ENCODE peak calls at places on chromosomes 4 and X, in ten cellular contexts. G is PC-3; C is lower lobe of right lung; T is thyroid gland; K is GM23248; W is RWPE1; S is CD8-positive, alpha-beta T cell; Y is keratinocyte; M is tibial artery; U is upper lobe of left lung. N is an unnamed sample.

GRCh38 chr4:109998867-109999303 is 86.2 kb downstream of the EGF start:
- DNase-seq in K (peak), T (no peak), U (no peak), W (peak), S (no peak), Y (no peak), C (no peak), M (no peak), G (peak), N (peak)

GRCh38 chr4:148653681-148654080 is 211.5 kb upstream of the NR3C2 start:
- DNase-seq in M (no peak), U (no peak), G (no peak), T (no peak), S (no peak), Y (no peak), K (no peak), W (no peak), C (no peak), N (no peak)

GRCh38 chr4:166675411-166675810 is 558.9 kb downstream of the SPOCK3 start:
- DNase-seq in K (peak), T (no peak), U (no peak), G (peak), Y (no peak), W (peak), C (no peak), M (no peak), S (no peak), N (no peak)

GRCh38 chr4:165198329-165198728 is 9.0 kb upstream of the KLHL2 start:
- DNase-seq in G (no peak), S (no peak), Y (no peak), T (no peak), U (no peak), K (peak), M (no peak), C (no peak), W (no peak), N (no peak)

GRCh38 chrX:85109235-85109634 is 105.6 kb downstream of the APOOL start:
- DNase-seq in U (no peak), T (no peak), C (no peak), S (no peak), W (no peak), G (peak), K (peak), Y (no peak), M (no peak), N (no peak)

GRCh38 chr4:63777571-63777970 is 631.7 kb downstream of the TECRL start:
- DNase-seq in M (no peak), W (no peak), T (no peak), S (no peak), Y (no peak), U (no peak), G (no peak), C (no peak), K (no peak), N (no peak)

GRCh38 chr4:39637572-39638357 is 900 bp downstream of the SMIM14 start:
- DNase-seq in M (no peak), U (peak), K (peak), C (peak), T (peak), Y (no peak), S (no peak), W (peak), G (peak), N (peak)

GRCh38 chr4:159026329-159026728 is 76.5 kb upstream of the RAPGEF2 start:
- DNase-seq in T (no peak), G (no peak), C (no peak), K (no peak), U (no peak), S (no peak), M (no peak), Y (no peak), W (no peak), N (no peak)

GRCh38 chr4:183098080-183098722 is 856 bp upstream of the WWC2 start:
- DNase-seq in M (peak), S (peak), U (peak), W (peak), Y (no peak), G (peak), C (peak), T (peak), K (peak), N (no peak)

GRCh38 chr4:76194325-76194724 is 19.3 kb downstream of the SCARB2 start:
- DNase-seq in G (peak), Y (peak), S (no peak), T (no peak), U (peak), W (peak), C (no peak), M (no peak), K (peak), N (no peak)

GRCh38 chr4:169885893-169886292 is 128.1 kb upstream of the HPF1 start:
- DNase-seq in W (no peak), K (no peak), T (no peak), S (no peak), M (no peak), U (no peak), G (no peak), C (no peak), Y (no peak), N (no peak)

GRCh38 chrX:24513416-24513815 is 48.3 kb downstream of the PDK3 start:
- DNase-seq in W (no peak), M (no peak), C (no peak), U (no peak), T (no peak), G (peak), K (no peak), S (no peak), Y (no peak), N (no peak)

GRCh38 chr4:186104895-186105720 is 604 bp downstream of the FAM149A start:
- DNase-seq in U (peak), S (no peak), T (peak), G (no peak), M (no peak), C (peak), W (peak), Y (no peak), K (peak), N (no peak)

GRCh38 chr4:172982151-172982590 is 186.4 kb upstream of the GALNT7 start:
- DNase-seq in Y (peak), W (peak), T (peak), C (no peak), U (no peak), G (peak), M (peak), K (peak), S (no peak), N (no peak)

GRCh38 chrX:298993-299392 is 17.8 kb downstream of the PLCXD1 start:
- DNase-seq in U (no peak), C (peak), W (no peak), Y (no peak), K (no peak), S (no peak), G (no peak), T (no peak), M (no peak), N (no peak)

GRCh38 chrX:37420756-37421155 is 71.6 kb downstream of the PRRG1 start:
- DNase-seq in Y (no peak), U (no peak), C (no peak), M (no peak), W (no peak), T (no peak), G (no peak), K (no peak), S (no peak), N (no peak)

GRCh38 chr4:165493359-165493758 is 114.6 kb downstream of the CPE start:
- DNase-seq in K (peak), M (no peak), S (peak), W (peak), Y (no peak), U (peak), C (peak), T (peak), G (peak), N (peak)

GRCh38 chr4:153318696-153319320 is 25.7 kb upstream of the MND1 start:
- DNase-seq in T (peak), C (no peak), G (peak), W (peak), S (no peak), M (no peak), K (peak), U (no peak), Y (no peak), N (peak)

GRCh38 chr4:153310793-153311192 is 33.7 kb upstream of the MND1 start:
- DNase-seq in M (no peak), S (no peak), C (no peak), W (no peak), Y (no peak), T (no peak), K (no peak), U (no peak), G (no peak), N (no peak)

DNA sequence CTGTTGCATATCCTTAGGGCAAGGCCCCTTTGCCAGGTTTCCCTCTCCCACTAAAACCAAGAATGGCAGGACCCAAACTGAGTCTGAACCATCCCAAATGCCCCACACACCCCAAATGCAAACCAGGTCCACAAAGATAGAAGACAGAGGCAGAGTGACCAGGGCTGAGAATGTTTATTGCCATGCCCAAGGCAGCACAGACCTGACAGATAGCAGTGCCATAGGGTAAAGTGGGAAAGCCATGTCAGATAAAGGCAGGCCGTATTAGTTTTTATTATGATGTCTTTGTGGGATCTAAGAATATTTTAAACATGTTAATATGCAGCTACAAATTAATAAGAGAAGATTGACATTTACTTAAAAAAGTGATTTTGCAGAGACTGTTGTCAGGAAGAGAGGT is 29.6 kb upstream of the MND1 start:
- DNase-seq in G (no peak), T (no peak), U (no peak), M (no peak), W (no peak), S (no peak), K (no peak), C (no peak), Y (no peak), N (no peak)
- H3K27ac ChIP-seq in G (no peak), T (no peak), U (no peak), M (no peak), W (no peak), S (no peak), K (no peak), C (no peak), Y (no peak), N (no peak)

DNA sequence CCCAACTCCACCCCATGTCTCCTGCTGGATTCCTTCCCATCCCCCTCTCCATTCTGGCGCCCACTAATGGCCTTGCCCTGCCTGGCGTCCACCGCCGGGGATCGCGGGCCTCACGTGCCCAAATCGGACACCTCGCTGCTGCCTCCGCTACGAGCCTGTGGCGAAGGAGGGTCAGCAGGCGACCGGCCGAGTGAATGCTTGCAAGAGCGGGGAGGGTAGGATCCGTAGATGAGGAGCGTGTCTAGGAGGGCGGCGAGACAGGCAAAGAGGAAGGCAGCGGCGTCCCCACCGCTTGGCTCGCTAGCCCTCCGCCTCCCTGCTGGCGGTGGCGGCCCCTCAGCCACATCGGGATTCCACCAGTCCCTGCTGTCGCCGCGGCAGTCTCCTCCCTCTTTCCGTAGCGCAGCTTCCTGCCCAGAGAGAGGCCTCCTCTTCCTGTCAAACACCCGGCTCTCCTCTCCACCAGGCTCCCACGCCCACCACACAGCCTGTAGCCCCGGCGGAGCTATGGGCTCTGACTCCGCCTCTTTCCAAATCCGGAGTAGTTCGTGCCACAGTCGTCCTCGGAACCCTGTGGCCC is at the start of gene SPIN2B:
- DNase-seq in T (peak), U (peak), C (peak), W (peak), S (peak), M (peak), Y (no peak), G (peak), K (peak), N (peak)
- H3K27ac ChIP-seq in T (peak), U (peak), C (peak), W (peak), S (peak), M (peak), Y (peak), G (peak), K (peak), N (peak)

GRCh38 chr4:66235876-66236275 is 565.6 kb upstream of the EPHA5 start:
- DNase-seq in M (no peak), S (no peak), T (no peak), Y (no peak), W (no peak), K (no peak), C (no peak), U (no peak), G (no peak), N (no peak)

GRCh38 chr4:66225539-66225938 is 555.2 kb upstream of the EPHA5 start:
- DNase-seq in C (no peak), W (no peak), U (no peak), K (no peak), T (no peak), Y (no peak), G (no peak), S (no peak), M (no peak), N (no peak)

GRCh38 chr4:66229885-66230284 is 559.6 kb upstream of the EPHA5 start:
- DNase-seq in U (no peak), C (no peak), S (no peak), W (no peak), G (no peak), T (no peak), Y (no peak), M (no peak), K (no peak), N (no peak)
- H3K27ac ChIP-seq in U (no peak), C (no peak), S (no peak), W (no peak), G (no peak), T (no peak), Y (no peak), M (no peak), K (no peak), N (no peak)

DNA sequence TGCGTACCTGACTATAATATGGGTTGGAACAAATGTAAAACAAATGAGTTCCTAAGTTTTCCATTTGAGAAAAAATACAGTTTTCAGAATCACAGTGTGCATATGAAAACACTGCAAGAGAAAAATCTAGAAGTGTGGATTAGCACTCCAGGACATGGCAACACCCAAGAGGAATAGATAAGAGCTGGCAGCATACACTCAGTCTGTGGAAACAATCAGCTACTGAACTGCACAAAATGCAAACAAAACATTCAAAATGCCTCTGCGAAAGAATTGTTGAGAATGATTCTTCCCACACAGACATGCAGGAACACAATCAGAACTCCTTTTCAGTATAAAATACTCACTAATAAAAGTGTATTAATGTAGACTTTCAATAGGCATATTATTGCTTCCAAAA is 39.9 kb downstream of the ATP8A1 start:
- DNase-seq in K (no peak), T (no peak), G (no peak), W (no peak), C (no peak), M (no peak), Y (no peak), S (no peak), U (no peak), N (no peak)
- H3K27ac ChIP-seq in K (no peak), T (no peak), G (no peak), W (no peak), C (no peak), M (no peak), Y (no peak), S (no peak), U (no peak), N (no peak)

DNA sequence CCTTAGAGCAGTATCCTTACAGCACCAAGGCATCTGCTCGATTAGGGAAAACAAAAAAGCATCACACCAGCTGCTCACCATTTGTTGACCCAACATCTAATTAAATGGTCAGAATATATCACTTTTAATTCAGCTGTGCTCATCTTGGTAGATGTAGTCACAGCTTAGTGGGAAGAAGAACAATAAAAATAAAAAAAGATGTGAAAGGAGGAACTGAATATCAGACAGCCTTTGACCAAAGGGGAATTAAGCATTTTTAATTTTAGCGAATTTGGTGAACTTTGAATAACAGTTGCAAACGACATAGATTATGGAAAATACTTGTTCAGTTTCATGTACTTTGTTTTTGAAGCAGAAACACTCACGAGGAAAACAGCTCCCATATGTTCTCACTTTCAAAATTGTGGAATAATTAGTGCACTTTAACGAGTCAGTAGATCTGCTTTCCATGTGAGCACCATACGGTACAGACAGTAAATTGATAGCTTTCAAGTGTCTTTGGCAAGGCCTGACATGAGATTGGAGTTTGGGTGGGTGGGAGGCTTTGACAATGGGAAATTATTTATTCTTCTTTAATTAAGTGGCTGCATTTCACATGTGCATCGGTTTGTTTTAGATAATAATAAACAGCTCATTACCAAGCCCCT is 148.5 kb upstream of the CLNK start:
- DNase-seq in S (no peak), G (no peak), K (no peak), C (no peak), M (no peak), T (no peak), U (no peak), Y (no peak), W (no peak), N (no peak)
- H3K27ac ChIP-seq in S (no peak), G (no peak), K (no peak), C (no peak), M (no peak), T (no peak), U (no peak), Y (no peak), W (no peak), N (no peak)

GRCh38 chr4:8577972-8578371 is 2.2 kb upstream of the GPR78 start:
- DNase-seq in G (no peak), T (no peak), U (no peak), K (no peak), S (no peak), Y (no peak), W (no peak), C (no peak), M (peak), N (no peak)
- H3K27ac ChIP-seq in G (no peak), T (no peak), U (no peak), K (no peak), S (no peak), Y (no peak), W (no peak), C (no peak), M (no peak), N (no peak)

GRCh38 chr4:128604840-128605239 is 204.7 kb upstream of the JADE1 start:
- DNase-seq in W (peak), K (no peak), T (no peak), U (no peak), G (peak), M (no peak), S (no peak), Y (peak), C (no peak), N (no peak)
- H3K27ac ChIP-seq in W (no peak), K (no peak), T (no peak), U (no peak), G (no peak), M (no peak), S (no peak), Y (peak), C (no peak), N (no peak)

GRCh38 chr4:83417566-83417965 is 38.1 kb downstream of the HELQ start:
- DNase-seq in Y (no peak), K (no peak), G (no peak), W (no peak), U (no peak), M (no peak), C (no peak), S (no peak), T (no peak), N (no peak)
- H3K27ac ChIP-seq in Y (no peak), K (no peak), G (no peak), W (no peak), U (no peak), M (no peak), C (no peak), S (no peak), T (no peak), N (no peak)

GRCh38 chr4:153433753-153434105 is 32.4 kb upstream of the TMEM131L start:
- DNase-seq in G (no peak), Y (no peak), T (no peak), W (no peak), M (no peak), S (no peak), U (no peak), C (no peak), K (no peak), N (peak)
- H3K27ac ChIP-seq in G (peak), Y (peak), T (no peak), W (no peak), M (peak), S (no peak), U (no peak), C (no peak), K (no peak), N (peak)

GRCh38 chr4:74635074-74635473 is 159.2 kb downstream of the BTC start:
- DNase-seq in K (no peak), C (no peak), S (no peak), M (no peak), U (no peak), Y (no peak), T (no peak), G (no peak), W (no peak), N (no peak)

GRCh38 chr4:74638689-74639088 is 155.6 kb downstream of the BTC start:
- DNase-seq in S (no peak), U (no peak), T (no peak), G (no peak), W (no peak), M (no peak), K (no peak), Y (no peak), C (no peak), N (no peak)

GRCh38 chr4:74638001-74638400 is 156.3 kb downstream of the BTC start:
- DNase-seq in G (no peak), Y (no peak), M (no peak), T (no peak), U (no peak), C (no peak), W (no peak), K (no peak), S (no peak), N (no peak)

GRCh38 chr4:74635490-74636123 is 158.7 kb downstream of the BTC start:
- DNase-seq in M (no peak), S (no peak), K (no peak), G (peak), Y (no peak), U (no peak), C (no peak), T (no peak), W (peak), N (no peak)

DNA sequence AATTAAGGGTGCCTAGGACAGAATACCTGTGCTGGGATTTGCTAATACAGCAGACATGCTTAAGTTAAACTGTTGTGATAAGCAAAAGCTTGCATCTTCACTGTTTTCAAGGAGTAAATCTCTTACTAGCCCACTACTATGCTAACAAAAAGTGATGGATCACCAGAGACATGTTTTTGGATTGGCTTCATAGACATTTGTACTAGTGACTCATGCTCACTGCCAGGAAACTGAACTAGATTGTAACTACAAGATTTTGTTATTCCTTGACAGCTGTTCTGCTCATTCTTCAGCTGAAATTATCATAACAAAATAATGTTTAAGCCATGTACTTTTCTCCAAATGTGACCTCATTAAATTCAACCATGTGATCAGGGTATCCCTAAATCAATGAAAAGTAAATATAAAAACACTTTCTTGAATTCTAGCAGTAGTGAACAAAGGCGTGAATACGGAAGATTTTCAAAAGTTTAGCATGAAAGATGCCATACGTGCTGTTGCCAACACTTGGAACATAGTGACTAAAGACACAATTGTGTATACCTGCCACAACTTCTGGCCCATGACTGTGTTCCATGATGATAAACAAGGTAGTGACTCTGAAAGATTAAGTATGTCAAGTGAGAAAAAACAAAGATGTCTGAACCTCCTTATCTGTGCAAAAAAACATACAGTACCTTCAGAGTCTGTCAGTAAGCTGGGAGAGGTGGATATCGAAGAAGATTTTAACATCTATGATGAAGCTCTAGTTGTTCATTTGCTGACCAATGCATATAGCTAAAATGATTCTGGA is 154.0 kb downstream of the BTC start:
- DNase-seq in G (peak), S (no peak), C (no peak), U (no peak), M (no peak), W (no peak), Y (no peak), T (no peak), K (peak), N (no peak)
- H3K27ac ChIP-seq in G (no peak), S (no peak), C (no peak), U (no peak), M (no peak), W (no peak), Y (no peak), T (no peak), K (no peak), N (no peak)

N was measured in DND-41.